ENCODE peak calls at places on chromosomes 1 and 21, in five cellular contexts. B, M, X, O and G are unnamed samples.

GRCh38 chr1:39836595-39837110 is 46.7 kb downstream of the TRIT1 start:
- DNase-seq in B (no peak), M (no peak), X (no peak), O (no peak), G (no peak)

GRCh38 chr21:29309703-29310102 is 11.0 kb downstream of the BACH1 start:
- DNase-seq in B (no peak), M (no peak), X (no peak), O (no peak), G (no peak)

GRCh38 chr21:44487831-44488230 is 32.5 kb downstream of the LRRC3 start:
- DNase-seq in B (no peak), M (no peak), X (no peak), O (peak), G (no peak)

GRCh38 chr1:14323665-14324630 is 274.5 kb upstream of the KAZN start:
- DNase-seq in B (no peak), M (no peak), X (no peak), O (no peak), G (no peak)

GRCh38 chr1:223720987-223721591 is 8.8 kb downstream of the CAPN2 start:
- DNase-seq in B (no peak), M (no peak), X (peak), O (peak), G (peak)

GRCh38 chr1:56799605-56800398 is 19.4 kb downstream of the FYB2 start:
- DNase-seq in B (no peak), M (no peak), X (peak), O (no peak), G (peak)

GRCh38 chr21:29501451-29501850 is 202.7 kb downstream of the BACH1 start:
- DNase-seq in B (no peak), M (no peak), X (peak), O (peak), G (no peak)

GRCh38 chr1:8728464-8728863 is 89.0 kb downstream of the RERE start:
- DNase-seq in B (no peak), M (no peak), X (no peak), O (no peak), G (no peak)

GRCh38 chr1:113168946-113169345 is 95.9 kb downstream of the LRIG2 start:
- DNase-seq in B (no peak), M (no peak), X (no peak), O (no peak), G (no peak)

GRCh38 chr1:94801919-94802546 is 18.1 kb upstream of the SLC44A3 start:
- DNase-seq in B (peak), M (peak), X (peak), O (peak), G (peak)

GRCh38 chr1:72693376-72693775 is 411.0 kb upstream of the NEGR1 start:
- DNase-seq in B (no peak), M (no peak), X (no peak), O (no peak), G (no peak)

GRCh38 chr1:229363723-229364122 is 20.9 kb upstream of the CCSAP start:
- DNase-seq in B (no peak), M (no peak), X (no peak), O (peak), G (no peak)

GRCh38 chr1:152623203-152623844 is 421 bp upstream of the LCE3A start:
- DNase-seq in B (no peak), M (no peak), X (no peak), O (no peak), G (no peak)

GRCh38 chr1:115286431-115287205 is 51.4 kb downstream of the NGF start:
- DNase-seq in B (no peak), M (no peak), X (no peak), O (no peak), G (no peak)

GRCh38 chr1:80448081-80448480 is 1352.7 kb upstream of the ADGRL2 start:
- DNase-seq in B (no peak), M (no peak), X (peak), O (peak), G (no peak)

GRCh38 chr1:165476776-165477175 is 31.9 kb upstream of the RXRG start:
- DNase-seq in B (no peak), M (no peak), X (no peak), O (no peak), G (no peak)

GRCh38 chr1:215056584-215056983 is 26.0 kb upstream of the KCNK2 start:
- DNase-seq in B (no peak), M (no peak), X (peak), O (peak), G (peak)

GRCh38 chr1:40636777-40637176 is 28.7 kb downstream of the RIMS3 start:
- DNase-seq in B (no peak), M (no peak), X (no peak), O (no peak), G (no peak)

GRCh38 chr1:233433436-233434213 is 106.1 kb downstream of the MAP3K21 start:
- DNase-seq in B (no peak), M (no peak), X (peak), O (no peak), G (no peak)

GRCh38 chr1:46368781-46369180 is 25.3 kb upstream of the FAAH start:
- DNase-seq in B (no peak), M (no peak), X (no peak), O (no peak), G (no peak)

GRCh38 chr1:204902674-204903073 is 32.0 kb downstream of the NFASC start:
- DNase-seq in B (no peak), M (no peak), X (no peak), O (no peak), G (no peak)

GRCh38 chr1:29657816-29658215 is 421.5 kb downstream of the PTPRU start:
- DNase-seq in B (peak), M (no peak), X (no peak), O (no peak), G (no peak)

GRCh38 chr1:11483581-11484320 is 4.8 kb downstream of the DISP3 start:
- DNase-seq in B (peak), M (peak), X (no peak), O (no peak), G (no peak)

GRCh38 chr1:95041491-95042165 is 31.1 kb downstream of the ALG14 start:
- DNase-seq in B (peak), M (peak), X (peak), O (peak), G (peak)

GRCh38 chr1:236039736-236040670 is 24.9 kb downstream of the NID1 start:
- DNase-seq in B (peak), M (no peak), X (no peak), O (peak), G (no peak)

GRCh38 chr1:205442051-205442721 is 13.7 kb downstream of the BLACAT1 start:
- DNase-seq in B (peak), M (no peak), X (no peak), O (no peak), G (no peak)

GRCh38 chr1:185317886-185318310 is 855 bp upstream of the IVNS1ABP start:
- DNase-seq in B (peak), M (peak), X (no peak), O (peak), G (peak)

GRCh38 chr1:209723761-209724693 is 19.4 kb downstream of the HSD11B1 start:
- DNase-seq in B (no peak), M (no peak), X (no peak), O (no peak), G (no peak)

GRCh38 chr1:180228648-180229482 is 1.2 kb upstream of the LHX4 start:
- DNase-seq in B (no peak), M (no peak), X (no peak), O (no peak), G (no peak)

GRCh38 chr21:16117331-16117730 is 387.5 kb downstream of the USP25 start:
- DNase-seq in B (no peak), M (no peak), X (peak), O (peak), G (peak)

GRCh38 chr1:210407207-210407886 is 78.6 kb downstream of the HHAT start:
- DNase-seq in B (peak), M (peak), X (no peak), O (peak), G (peak)

GRCh38 chr1:191145834-191146233 is 668.2 kb upstream of the BRINP3 start:
- DNase-seq in B (no peak), M (no peak), X (no peak), O (no peak), G (no peak)

GRCh38 chr1:21868941-21869454 is 56.9 kb downstream of the LDLRAD2 start:
- DNase-seq in B (no peak), M (no peak), X (no peak), O (no peak), G (no peak)

GRCh38 chr1:62188111-62188510 is 6.5 kb upstream of the L1TD1 start:
- DNase-seq in B (no peak), M (no peak), X (no peak), O (no peak), G (no peak)

GRCh38 chr1:228502522-228502921 is 15.3 kb downstream of the RNF187 start:
- DNase-seq in B (no peak), M (no peak), X (no peak), O (no peak), G (no peak)

GRCh38 chr21:40049031-40049958 is 182.1 kb downstream of the PCP4 start:
- DNase-seq in B (no peak), M (no peak), X (peak), O (no peak), G (peak)

GRCh38 chr1:172360511-172360910 is 60.0 kb upstream of the C1orf105 start:
- DNase-seq in B (no peak), M (no peak), X (peak), O (no peak), G (peak)

GRCh38 chr1:2430592-2430973 is 18.2 kb upstream of the PEX10 start:
- DNase-seq in B (no peak), M (no peak), X (no peak), O (no peak), G (no peak)

GRCh38 chr1:109048335-109048734 is 6.4 kb upstream of the WDR47 start:
- DNase-seq in B (no peak), M (no peak), X (no peak), O (no peak), G (no peak)
- H3K4me3 ChIP-seq in B (no peak), M (no peak), X (no peak), O (no peak), G (no peak)

GRCh38 chr1:7705908-7706216 is 65.2 kb upstream of the VAMP3 start:
- DNase-seq in B (no peak), M (no peak), X (no peak), O (no peak), G (peak)
- H3K4me3 ChIP-seq in B (peak), M (peak), X (no peak), O (no peak), G (peak)

DNA sequence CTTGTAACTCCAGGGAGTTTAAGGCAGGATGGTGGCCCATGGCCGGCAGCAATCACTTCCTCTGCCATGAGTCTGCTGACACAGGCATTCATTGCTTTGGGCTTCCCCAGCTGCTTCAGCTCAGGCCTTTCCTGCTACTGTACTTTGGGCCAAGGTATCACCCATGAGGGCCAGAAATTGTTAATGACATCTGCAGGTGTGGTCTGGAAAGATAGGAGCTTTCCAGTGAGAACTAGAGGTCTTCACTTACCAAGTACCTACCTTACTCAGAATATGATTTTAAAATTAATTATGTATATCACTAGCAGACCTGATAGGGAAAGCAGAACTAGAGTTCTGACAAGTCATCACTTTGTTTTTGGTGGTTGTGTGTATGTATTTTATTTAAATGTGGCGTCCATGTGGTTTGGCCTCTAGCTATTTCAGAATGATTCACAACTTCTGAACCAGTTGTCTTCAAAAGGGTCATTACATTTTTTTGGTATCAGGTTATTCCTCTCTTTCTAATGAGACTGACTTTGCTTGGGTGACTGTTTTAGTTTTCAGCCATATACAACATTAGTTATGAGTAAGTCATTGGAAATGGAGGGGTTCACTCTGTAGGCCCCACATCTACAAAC is 2.7 kb downstream of the RGL1 start:
- DNase-seq in B (no peak), M (peak), X (peak), O (peak), G (peak)
- H3K4me3 ChIP-seq in B (peak), M (peak), X (no peak), O (no peak), G (no peak)

DNA sequence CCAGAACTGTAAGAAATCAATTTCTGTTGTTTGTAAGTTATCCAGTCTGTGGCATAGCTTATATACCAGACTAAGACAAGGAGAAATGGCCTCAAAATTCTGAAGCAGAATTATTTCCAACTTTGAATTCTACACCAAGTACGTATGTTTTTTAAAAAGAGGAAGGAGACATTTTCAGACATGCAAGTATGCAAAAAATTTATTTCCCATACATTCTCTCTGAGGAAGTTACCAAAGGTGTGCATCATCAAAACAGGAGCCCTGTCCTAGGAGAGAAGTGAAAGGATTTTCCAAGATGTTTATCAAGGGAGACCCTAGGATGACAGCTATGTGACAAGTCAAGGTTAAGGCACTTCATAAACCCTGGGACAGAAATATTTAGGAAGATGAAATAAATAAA is 49.3 kb upstream of the RABGAP1L start:
- DNase-seq in B (no peak), M (no peak), X (no peak), O (no peak), G (no peak)
- H3K4me3 ChIP-seq in B (no peak), M (no peak), X (no peak), O (no peak), G (no peak)

GRCh38 chr1:156121441-156121840 is 6.9 kb downstream of the LMNA start:
- DNase-seq in B (no peak), M (no peak), X (no peak), O (no peak), G (no peak)

GRCh38 chr1:156122086-156122485 is 7.6 kb downstream of the LMNA start:
- DNase-seq in B (no peak), M (no peak), X (no peak), O (no peak), G (no peak)

GRCh38 chr1:156122519-156123355 is 8.2 kb downstream of the LMNA start:
- DNase-seq in B (peak), M (peak), X (peak), O (peak), G (peak)

GRCh38 chr1:156124557-156125483 is 10.3 kb downstream of the LMNA start:
- DNase-seq in B (peak), M (peak), X (no peak), O (no peak), G (peak)

DNA sequence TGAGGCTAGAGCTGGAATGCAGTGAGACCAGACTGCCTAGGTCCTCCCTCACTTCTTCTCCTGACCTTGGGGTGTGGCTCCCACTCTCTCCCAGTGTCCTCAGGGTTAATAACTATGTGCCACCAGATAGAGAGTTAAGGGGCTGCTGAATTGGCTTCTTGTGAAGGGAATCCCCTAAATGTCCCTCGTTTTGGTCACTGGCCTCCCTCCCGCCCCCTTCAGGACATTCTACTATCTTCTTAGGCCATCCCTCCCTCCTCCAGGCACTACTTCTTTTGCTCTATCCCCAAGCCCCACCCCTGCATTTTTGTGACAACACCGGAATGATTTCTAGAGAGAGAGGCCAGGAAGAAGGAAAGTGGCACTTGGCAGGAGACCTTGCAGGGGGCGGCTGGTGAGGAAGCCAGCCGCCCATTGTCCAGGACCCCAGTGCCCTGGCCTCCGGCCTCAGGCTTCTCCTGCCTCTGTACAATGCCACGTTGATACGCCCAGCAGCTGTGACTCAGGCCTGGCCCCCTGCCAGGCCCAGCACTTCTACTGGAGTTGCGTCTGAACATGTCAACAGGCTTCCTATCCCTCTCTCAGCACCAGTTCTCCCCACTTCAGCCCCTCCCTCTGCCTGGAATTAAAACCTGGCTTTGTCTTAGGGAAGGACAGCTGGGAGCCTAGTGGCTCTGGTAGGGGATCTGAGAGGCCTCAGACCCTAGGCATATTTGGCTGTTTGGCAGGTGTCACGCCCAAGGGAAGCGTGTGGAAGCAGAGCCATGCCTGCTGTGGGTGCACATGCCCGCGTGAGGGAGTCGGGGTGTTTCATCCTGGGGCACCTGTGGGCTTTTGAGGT is 9.1 kb downstream of the LMNA start:
- DNase-seq in B (peak), M (peak), X (peak), O (peak), G (peak)
- H3K4me3 ChIP-seq in B (peak), M (peak), X (peak), O (peak), G (peak)

DNA sequence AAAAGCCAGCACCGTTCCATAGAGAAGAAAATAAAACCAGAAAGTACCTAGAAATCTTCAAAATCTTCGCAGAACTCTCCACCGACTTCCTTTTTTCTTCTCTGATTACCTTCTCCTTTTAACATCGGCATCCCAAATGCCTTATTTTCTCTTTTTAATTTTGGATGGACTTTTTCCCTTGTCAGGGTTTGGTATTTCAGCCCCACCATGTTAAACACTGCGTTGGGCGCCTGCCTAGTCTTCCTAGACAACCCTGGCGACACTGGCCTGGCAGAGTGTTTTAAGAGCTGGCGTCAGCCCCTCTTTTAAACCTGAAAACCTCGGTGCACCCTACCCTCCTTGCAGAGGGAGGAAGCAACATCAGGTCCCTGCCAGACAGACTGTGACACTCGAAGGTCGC is 66.0 kb upstream of the EFHD2 start:
- DNase-seq in B (peak), M (peak), X (peak), O (peak), G (no peak)
- H3K4me3 ChIP-seq in B (peak), M (peak), X (no peak), O (no peak), G (no peak)